ENCODE peak calls at places on chromosomes 3 and 15, in five cellular contexts. W is RWPE2, S is heart left ventricle, H is Peyer's patch, J is OCI-LY7. F is an unnamed sample.

GRCh38 chr15:85854345-85855097 is 59.8 kb upstream of the KLHL25 start:
- DNase-seq in W (no peak), J (peak), S (peak), H (peak), F (no peak)

GRCh38 chr15:84603630-84604379 is 3.0 kb downstream of the ZSCAN2 start:
- DNase-seq in H (peak), W (no peak), S (no peak), J (no peak), F (no peak)

GRCh38 chr3:99921986-99922385 is 104.3 kb downstream of the CMSS1 start:
- DNase-seq in J (no peak), S (no peak), W (no peak), H (no peak), F (no peak)

GRCh38 chr15:63072023-63072650 is 29.6 kb downstream of the TPM1 start:
- DNase-seq in W (no peak), J (no peak), H (no peak), S (no peak), F (no peak)

GRCh38 chr3:129893616-129894070 is at the start of gene TMCC1:
- DNase-seq in W (peak), J (peak), S (peak), H (peak), F (peak)

GRCh38 chr3:186964629-186965028 is 34.3 kb downstream of the ST6GAL1 start:
- DNase-seq in W (no peak), J (no peak), S (no peak), H (no peak), F (no peak)

GRCh38 chr15:48370460-48370859 is 39.2 kb downstream of the DUT start:
- DNase-seq in W (no peak), H (no peak), J (no peak), S (no peak), F (no peak)

GRCh38 chr3:10389995-10390394 is 69.1 kb upstream of the SEC13 start:
- DNase-seq in W (no peak), H (no peak), S (no peak), J (peak), F (no peak)

GRCh38 chr3:11136116-11136515 is 18.2 kb upstream of the HRH1 start:
- DNase-seq in J (no peak), W (no peak), H (no peak), S (no peak), F (no peak)

GRCh38 chr3:120170223-120170622 is 76.0 kb upstream of the GSK3B start:
- DNase-seq in W (peak), S (no peak), H (no peak), J (no peak), F (no peak)

GRCh38 chr15:80645494-80646065 is 49.5 kb upstream of the ABHD17C start:
- DNase-seq in J (no peak), W (no peak), S (no peak), H (no peak), F (no peak)

GRCh38 chr3:52742418-52743041 is 28.2 kb downstream of the NEK4 start:
- DNase-seq in W (no peak), H (no peak), J (peak), S (no peak), F (no peak)

GRCh38 chr3:71250026-71250425 is 333.5 kb downstream of the FOXP1 start:
- DNase-seq in H (no peak), S (no peak), W (no peak), J (no peak), F (no peak)

GRCh38 chr3:177733233-177733632 is 536.0 kb upstream of the TBL1XR1 start:
- DNase-seq in H (no peak), J (no peak), W (no peak), S (no peak), F (no peak)

GRCh38 chr3:127588675-127589577 is 1.6 kb downstream of the TPRA1 start:
- DNase-seq in S (no peak), J (peak), H (no peak), W (no peak), F (no peak)

GRCh38 chr15:34987623-34987981 is 485 bp downstream of the ZNF770 start:
- DNase-seq in S (peak), W (no peak), H (no peak), J (no peak), F (no peak)

GRCh38 chr3:112654492-112654891 is 13.5 kb upstream of the CCDC80 start:
- DNase-seq in H (no peak), J (no peak), S (no peak), W (no peak), F (no peak)

GRCh38 chr3:114877378-114878118 is 269.5 kb downstream of the ZBTB20 start:
- DNase-seq in W (no peak), H (no peak), S (no peak), J (no peak), F (no peak)

GRCh38 chr15:78391781-78392180 is 46.2 kb upstream of the IREB2 start:
- DNase-seq in H (no peak), S (no peak), J (no peak), W (peak), F (no peak)

GRCh38 chr15:31605467-31605931 is 278.9 kb downstream of the KLF13 start:
- DNase-seq in W (peak), S (no peak), H (no peak), J (no peak), F (no peak)

GRCh38 chr3:195258449-195259145 is 12.4 kb downstream of the XXYLT1 start:
- DNase-seq in H (peak), W (no peak), J (peak), S (no peak), F (no peak)

GRCh38 chr3:194711913-194712312 is 26.2 kb downstream of the FAM43A start:
- DNase-seq in H (no peak), S (peak), W (peak), J (no peak), F (no peak)

GRCh38 chr3:11629716-11630115 is 14.0 kb downstream of the VGLL4 start:
- DNase-seq in J (no peak), S (no peak), W (no peak), H (no peak), F (no peak)

GRCh38 chr3:100972867-100973266 is 20.4 kb downstream of the ABI3BP start:
- DNase-seq in S (no peak), W (no peak), H (no peak), J (no peak), F (no peak)

GRCh38 chr3:25433868-25434267 is 5.8 kb downstream of the RARB start:
- DNase-seq in J (no peak), W (no peak), S (peak), H (no peak), F (no peak)

GRCh38 chr3:32484437-32484836 is 18.2 kb downstream of the CMTM6 start:
- DNase-seq in W (no peak), J (peak), H (no peak), S (no peak), F (no peak)

GRCh38 chr15:76169013-76169412 is 109.2 kb downstream of the TMEM266 start:
- DNase-seq in S (no peak), W (no peak), H (no peak), J (peak), F (no peak)

GRCh38 chr3:139226731-139227130 is 117.1 kb upstream of the MRPS22 start:
- DNase-seq in S (no peak), H (no peak), J (no peak), W (no peak), F (no peak)

GRCh38 chr3:123789760-123790159 is 94.4 kb downstream of the MYLK start:
- DNase-seq in H (no peak), S (no peak), W (no peak), J (no peak), F (no peak)

GRCh38 chr15:60093273-60094067 is 89.4 kb downstream of the FOXB1 start:
- DNase-seq in J (no peak), W (no peak), H (no peak), S (no peak), F (no peak)
- H3K27ac ChIP-seq in J (no peak), W (no peak), H (no peak), S (no peak), F (no peak)

DNA sequence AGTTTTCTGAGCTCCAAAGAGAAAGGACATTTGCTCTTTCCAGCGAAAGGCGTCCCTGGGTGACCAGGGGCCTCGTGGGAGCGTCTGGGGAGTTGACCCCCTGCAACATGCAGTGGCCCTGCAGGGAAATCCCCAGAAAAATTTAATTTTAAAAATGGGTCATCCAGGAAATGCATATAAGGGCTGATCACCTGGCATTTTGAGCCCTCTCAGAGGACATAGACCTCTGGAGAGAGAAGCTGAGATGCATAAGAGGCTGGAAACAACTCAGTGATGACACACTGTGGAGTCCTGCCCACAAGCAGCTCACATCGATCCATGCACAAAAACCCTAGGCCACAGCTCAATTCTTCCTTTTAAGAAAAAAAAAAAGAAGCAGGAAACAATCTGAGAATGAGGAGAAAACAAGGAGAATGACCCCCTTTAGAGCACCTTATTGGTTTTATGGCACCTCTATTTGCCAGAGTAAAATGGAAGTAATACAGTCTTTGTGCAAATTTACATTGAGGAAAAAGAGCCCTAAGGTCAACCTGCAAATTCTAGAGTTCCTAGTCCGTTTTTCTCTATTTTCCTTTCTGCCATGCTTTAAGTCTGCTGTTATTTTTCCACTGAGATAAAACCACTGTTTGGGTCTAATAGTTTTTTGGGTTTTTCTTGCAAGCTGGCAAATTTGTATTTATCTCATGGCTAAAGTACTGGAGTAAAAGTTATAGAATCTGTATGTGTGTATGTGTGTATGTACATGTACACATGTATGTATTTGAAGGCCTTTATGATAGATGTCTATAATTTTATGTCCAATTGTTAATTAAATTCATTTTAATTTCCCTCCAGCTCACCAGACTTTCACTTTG is 6.9 kb upstream of the BDH1 start:
- DNase-seq in H (no peak), J (no peak), S (no peak), W (no peak), F (no peak)
- TF ChIP-seq CTCF in H (no peak), J (no peak), S (no peak), W (no peak), F (no peak)

DNA sequence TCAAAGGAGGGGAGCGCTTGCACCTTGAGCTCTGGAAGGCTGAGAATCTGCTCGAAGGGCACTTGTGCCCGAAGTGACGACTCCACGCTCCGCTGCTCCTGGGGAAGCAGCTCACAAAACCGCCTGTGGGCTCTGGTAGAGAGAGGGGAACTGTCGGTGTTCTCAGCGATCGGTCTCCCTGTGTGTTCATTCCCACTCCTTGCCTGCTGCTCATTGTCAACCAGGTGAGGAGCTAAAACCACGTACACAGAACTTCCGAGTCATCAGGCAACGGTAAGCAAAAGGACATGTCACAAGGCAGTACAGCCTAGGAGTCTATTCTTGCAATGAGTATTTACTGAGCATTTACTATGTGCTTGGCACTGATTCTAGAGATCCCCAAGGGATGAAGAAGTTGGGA is 1.5 kb downstream of the CIB1 start:
- DNase-seq in W (no peak), J (peak), S (no peak), H (peak), F (no peak)
- H3K4me3 ChIP-seq in W (no peak), J (peak), S (no peak), H (peak), F (peak)

DNA sequence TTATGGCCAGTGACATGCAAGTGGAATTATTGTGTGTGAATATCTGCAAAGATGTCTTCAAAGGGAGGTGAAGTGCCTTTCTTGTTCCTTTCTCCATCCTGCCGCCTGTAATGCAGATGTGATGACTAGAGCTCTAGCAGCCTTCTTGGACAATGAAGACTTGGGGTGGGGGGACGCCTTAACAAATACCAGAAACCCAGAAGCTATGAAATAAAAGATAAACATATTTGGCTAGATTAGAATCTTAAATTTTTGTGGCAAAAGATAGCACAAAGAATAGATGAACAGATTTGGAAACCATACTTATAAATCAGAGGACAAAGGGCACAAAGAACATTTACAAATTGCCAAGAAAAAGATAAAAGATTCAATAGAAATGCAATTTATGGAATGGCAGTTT is 56.1 kb downstream of the AMOTL2 start:
- DNase-seq in S (no peak), J (no peak), W (no peak), H (no peak), F (no peak)
- H3K27ac ChIP-seq in S (no peak), J (no peak), W (peak), H (no peak), F (no peak)

DNA sequence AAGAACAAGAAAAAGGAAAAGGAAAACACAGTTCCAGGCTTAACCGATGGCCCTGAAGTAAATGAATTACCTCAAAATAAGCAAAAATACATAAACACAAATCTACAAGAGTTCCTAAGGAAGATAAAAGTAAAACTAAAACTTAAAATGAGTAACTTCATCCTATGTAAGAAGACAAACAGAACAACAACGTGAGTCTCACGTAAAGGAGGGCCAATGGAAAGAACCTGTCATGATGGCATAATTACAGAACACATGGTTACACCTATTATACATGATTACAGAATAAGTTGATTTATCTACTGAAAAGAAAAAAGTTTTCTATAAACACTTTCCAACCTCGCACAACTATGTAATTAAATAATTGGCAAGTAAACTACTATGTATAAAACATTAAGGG is 42.1 kb downstream of the ADAM10 start:
- DNase-seq in H (no peak), W (no peak), J (no peak), S (no peak), F (no peak)
- TF ChIP-seq CTCF in H (no peak), W (no peak), J (no peak), S (no peak), F (no peak)

F was measured in lower lobe of right lung.